ENCODE peak calls at places on chromosomes 16 and 17, in nine cellular contexts. K is IMR-90, D is fibroblast of pulmonary artery, G is heart left ventricle, C is GM23338, A is AG04449, R is fibroblast of mammary gland, U is astrocyte, F is fibroblast of lung. N is an unnamed sample.

GRCh38 chr17:57587201-57587870 is 157.8 kb downstream of the CCDC182 start:
- DNase-seq in K (no peak), D (no peak), G (no peak), C (no peak), A (no peak), R (no peak), U (no peak), F (no peak), N (no peak)

GRCh38 chr17:52170963-52171572 is 12.6 kb upstream of the CA10 start:
- DNase-seq in K (no peak), D (peak), G (no peak), C (peak), A (no peak), R (peak), U (no peak), F (no peak), N (peak)

GRCh38 chr17:8479431-8479947 is 43.8 kb downstream of the NDEL1 start:
- DNase-seq in K (peak), D (peak), G (peak), C (no peak), A (no peak), R (peak), U (peak), F (peak), N (no peak)

GRCh38 chr16:84692451-84692850 is 7.3 kb upstream of the USP10 start:
- DNase-seq in K (no peak), D (peak), G (no peak), C (no peak), A (no peak), R (no peak), U (peak), F (no peak), N (no peak)

GRCh38 chr17:72693147-72693878 is 399.2 kb downstream of the SLC39A11 start:
- DNase-seq in K (no peak), D (no peak), G (no peak), C (no peak), A (no peak), R (peak), U (no peak), F (no peak), N (no peak)

GRCh38 chr17:65674246-65675045 is 113.0 kb upstream of the AXIN2 start:
- DNase-seq in K (no peak), D (peak), G (no peak), C (no peak), A (no peak), R (no peak), U (peak), F (peak), N (no peak)

GRCh38 chr16:5025171-5025632 is 8.5 kb downstream of the NAGPA start:
- DNase-seq in K (no peak), D (peak), G (no peak), C (peak), A (no peak), R (no peak), U (no peak), F (no peak), N (peak)

GRCh38 chr16:87586201-87586782 is 16.0 kb upstream of the JPH3 start:
- DNase-seq in K (peak), D (peak), G (no peak), C (no peak), A (no peak), R (no peak), U (no peak), F (peak), N (no peak)

GRCh38 chr16:30131869-30132475 is 9.0 kb upstream of the MAPK3 start:
- DNase-seq in K (no peak), D (no peak), G (no peak), C (no peak), A (no peak), R (no peak), U (no peak), F (no peak), N (no peak)

GRCh38 chr16:69448470-69449193 is 24.2 kb downstream of the CYB5B start:
- DNase-seq in K (peak), D (peak), G (no peak), C (no peak), A (peak), R (peak), U (peak), F (peak), N (no peak)

GRCh38 chr16:78706637-78707036 is 607.2 kb downstream of the WWOX start:
- DNase-seq in K (no peak), D (no peak), G (no peak), C (peak), A (no peak), R (no peak), U (no peak), F (no peak), N (no peak)

GRCh38 chr16:1713933-1714332 is 7.9 kb downstream of the MAPK8IP3 start:
- DNase-seq in K (no peak), D (no peak), G (no peak), C (peak), A (no peak), R (no peak), U (no peak), F (no peak), N (peak)

GRCh38 chr17:42879596-42879985 is 21.0 kb upstream of the G6PC1 start:
- DNase-seq in K (peak), D (peak), G (no peak), C (no peak), A (no peak), R (peak), U (peak), F (peak), N (no peak)

GRCh38 chr17:81453712-81454111 is 58.5 kb downstream of the BAHCC1 start:
- DNase-seq in K (no peak), D (no peak), G (no peak), C (no peak), A (no peak), R (no peak), U (no peak), F (no peak), N (no peak)

GRCh38 chr17:9566067-9566466 is 9.6 kb downstream of the STX8 start:
- DNase-seq in K (no peak), D (no peak), G (no peak), C (no peak), A (no peak), R (no peak), U (peak), F (peak), N (no peak)

GRCh38 chr17:8117980-8118768 is at the start of gene ALOXE3:
- DNase-seq in K (peak), D (peak), G (no peak), C (peak), A (no peak), R (peak), U (peak), F (peak), N (peak)

GRCh38 chr17:19331134-19331533 is 31.4 kb downstream of the B9D1 start:
- DNase-seq in K (peak), D (peak), G (no peak), C (no peak), A (peak), R (peak), U (peak), F (peak), N (no peak)

GRCh38 chr17:3959295-3959899 is 4.8 kb downstream of the ATP2A3 start:
- DNase-seq in K (peak), D (no peak), G (no peak), C (no peak), A (no peak), R (peak), U (peak), F (peak), N (no peak)

GRCh38 chr17:46950615-46950996 is 27.6 kb downstream of the GOSR2 start:
- DNase-seq in K (no peak), D (no peak), G (no peak), C (no peak), A (no peak), R (no peak), U (no peak), F (no peak), N (no peak)

GRCh38 chr16:90072442-90073105 is 4.6 kb downstream of the PRDM7 start:
- DNase-seq in K (peak), D (peak), G (no peak), C (no peak), A (no peak), R (no peak), U (no peak), F (no peak), N (no peak)

GRCh38 chr17:50817142-50817751 is 18.1 kb upstream of the WFIKKN2 start:
- DNase-seq in K (no peak), D (peak), G (peak), C (peak), A (no peak), R (peak), U (no peak), F (no peak), N (peak)

GRCh38 chr16:28924762-28925385 is at the start of gene RABEP2:
- DNase-seq in K (peak), D (peak), G (peak), C (peak), A (no peak), R (peak), U (peak), F (peak), N (peak)

GRCh38 chr16:3042376-3042775 is 4.0 kb upstream of the MMP25 start:
- DNase-seq in K (no peak), D (no peak), G (no peak), C (no peak), A (no peak), R (no peak), U (no peak), F (no peak), N (no peak)

GRCh38 chr16:3389663-3390338 is 11.0 kb downstream of the ZSCAN32 start:
- DNase-seq in K (no peak), D (no peak), G (no peak), C (no peak), A (no peak), R (no peak), U (no peak), F (no peak), N (no peak)

GRCh38 chr16:22257440-22257839 is 39.8 kb upstream of the POLR3E start:
- DNase-seq in K (no peak), D (no peak), G (no peak), C (peak), A (no peak), R (no peak), U (no peak), F (no peak), N (no peak)

GRCh38 chr17:48483471-48484131 is 47.2 kb downstream of the HOXB1 start:
- DNase-seq in K (peak), D (peak), G (peak), C (peak), A (peak), R (peak), U (peak), F (peak), N (no peak)

GRCh38 chr17:37791434-37791833 is 46.6 kb upstream of the HNF1B start:
- DNase-seq in K (peak), D (peak), G (no peak), C (peak), A (no peak), R (peak), U (no peak), F (peak), N (no peak)

DNA sequence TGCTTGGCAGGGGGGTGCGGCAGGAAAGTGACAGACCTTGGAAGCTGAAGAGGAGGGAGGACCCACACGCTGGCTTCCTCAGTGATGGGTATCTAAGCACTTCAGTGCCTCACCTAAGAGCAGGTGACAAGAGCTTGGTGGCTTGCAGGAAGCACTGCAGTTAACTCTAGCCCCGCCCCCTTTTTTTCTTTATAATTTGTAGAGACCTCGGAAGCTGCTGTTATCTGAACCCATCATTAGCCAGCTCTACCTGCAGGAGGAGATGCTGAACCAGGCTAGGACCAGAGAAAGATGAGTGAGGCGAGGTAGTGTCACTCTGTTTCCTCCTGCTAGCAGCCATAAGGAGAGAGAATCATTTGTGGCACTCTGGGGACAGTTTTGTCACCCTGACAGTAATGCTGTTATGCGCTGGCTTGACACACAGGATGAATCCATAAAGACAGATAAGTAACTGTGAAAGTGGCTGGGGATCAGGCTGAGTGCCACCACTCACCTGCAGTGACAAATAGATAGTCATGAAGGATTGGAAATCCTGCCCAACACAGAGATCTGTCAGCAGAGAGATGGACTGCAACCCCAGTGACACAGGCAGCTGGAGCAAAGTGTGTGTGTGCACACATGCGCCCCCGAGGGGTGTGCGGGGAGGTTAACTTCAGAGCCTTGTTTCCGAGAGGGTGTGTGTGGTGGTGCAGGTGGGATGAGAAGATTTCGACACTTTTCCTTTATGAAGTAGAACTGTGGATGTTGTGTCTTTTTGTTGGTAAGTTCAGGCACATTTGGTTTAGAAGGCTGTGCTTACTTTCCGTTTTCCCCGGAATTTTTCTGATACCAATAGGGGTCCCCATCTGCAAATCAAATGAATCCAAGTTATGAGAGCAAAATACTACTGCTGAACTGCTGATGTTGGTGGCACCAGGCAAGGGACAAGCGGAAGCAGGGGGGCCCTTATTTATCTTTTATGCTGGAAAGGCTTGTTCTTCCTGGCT is 223.9 kb downstream of the IRX3 start:
- DNase-seq in K (no peak), D (no peak), G (no peak), C (peak), A (no peak), R (no peak), U (no peak), F (no peak), N (no peak)
- TF ChIP-seq CTCF in K (no peak), D (peak), G (no peak), C (peak), A (no peak), R (no peak), U (no peak), F (no peak), N (no peak)

DNA sequence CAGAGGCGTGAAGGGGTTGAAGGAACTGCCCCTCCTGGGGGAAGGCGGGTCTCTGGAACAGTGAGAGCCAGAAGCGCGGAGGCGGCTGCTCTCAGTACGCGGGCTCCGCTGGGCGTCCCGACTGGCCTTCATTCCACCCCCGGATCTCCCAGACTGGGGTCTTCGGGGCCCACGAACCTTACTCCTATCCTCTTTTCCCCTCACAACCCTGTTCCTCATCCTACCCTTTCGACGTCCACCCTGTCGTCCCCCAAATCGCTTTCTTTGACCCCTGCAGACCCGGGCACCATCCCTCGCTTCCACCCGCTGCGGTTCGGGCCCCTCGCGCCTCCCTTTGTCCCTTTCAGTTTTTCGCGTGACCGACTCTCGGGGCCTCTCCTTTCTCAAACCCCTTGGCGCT is 2114.6 kb downstream of the TP53TG3F start:
- DNase-seq in K (no peak), D (no peak), G (no peak), C (no peak), A (no peak), R (no peak), U (no peak), F (no peak), N (no peak)
- TF ChIP-seq CTCF in K (no peak), D (no peak), G (no peak), C (no peak), A (no peak), R (no peak), U (no peak), F (no peak), N (no peak)

GRCh38 chr17:80363518-80364090 is 51.4 kb upstream of the ENDOV start:
- DNase-seq in K (no peak), D (no peak), G (peak), C (no peak), A (no peak), R (no peak), U (no peak), F (no peak), N (no peak)

GRCh38 chr17:80362428-80363119 is 52.4 kb upstream of the ENDOV start:
- DNase-seq in K (peak), D (peak), G (peak), C (no peak), A (no peak), R (peak), U (peak), F (peak), N (no peak)

GRCh38 chr17:80365001-80365965 is 49.7 kb upstream of the ENDOV start:
- DNase-seq in K (no peak), D (no peak), G (peak), C (no peak), A (no peak), R (no peak), U (no peak), F (no peak), N (no peak)

GRCh38 chr17:80363120-80363515 is 51.8 kb upstream of the ENDOV start:
- DNase-seq in K (no peak), D (no peak), G (peak), C (no peak), A (no peak), R (peak), U (no peak), F (no peak), N (no peak)

DNA sequence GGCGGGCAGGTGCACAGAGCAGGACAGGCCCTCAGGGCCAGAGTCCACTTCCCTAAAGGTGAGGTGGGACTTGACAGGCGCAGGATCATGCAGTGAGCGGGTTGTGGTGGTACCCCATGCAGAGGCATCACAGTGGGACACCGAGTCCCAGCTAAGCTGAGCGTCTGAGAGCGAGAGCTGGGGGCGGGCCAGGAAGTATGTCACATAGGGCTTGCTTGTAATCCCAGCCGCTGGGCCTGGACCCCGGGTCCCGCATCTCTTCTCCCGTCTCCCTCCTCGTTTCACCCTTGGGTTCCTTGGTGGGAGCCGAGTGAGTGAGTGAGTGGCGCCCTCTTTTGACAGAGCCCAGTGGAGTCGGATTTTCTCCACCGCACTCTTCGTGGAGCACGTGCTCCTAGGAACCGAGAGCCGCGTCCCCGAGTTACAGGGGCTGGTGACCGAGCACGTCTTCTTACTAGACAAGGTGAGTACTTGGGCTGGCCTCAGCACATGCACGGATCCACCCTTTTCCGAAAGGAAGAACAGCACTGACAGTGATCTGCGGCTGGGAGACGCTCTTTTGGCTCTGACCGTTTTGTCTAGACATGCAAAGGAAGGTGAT is 50.8 kb upstream of the ENDOV start:
- DNase-seq in K (no peak), D (no peak), G (peak), C (peak), A (no peak), R (peak), U (no peak), F (no peak), N (peak)
- TF ChIP-seq CTCF in K (peak), D (peak), G (no peak), C (peak), A (peak), R (peak), U (peak), F (peak), N (peak)

DNA sequence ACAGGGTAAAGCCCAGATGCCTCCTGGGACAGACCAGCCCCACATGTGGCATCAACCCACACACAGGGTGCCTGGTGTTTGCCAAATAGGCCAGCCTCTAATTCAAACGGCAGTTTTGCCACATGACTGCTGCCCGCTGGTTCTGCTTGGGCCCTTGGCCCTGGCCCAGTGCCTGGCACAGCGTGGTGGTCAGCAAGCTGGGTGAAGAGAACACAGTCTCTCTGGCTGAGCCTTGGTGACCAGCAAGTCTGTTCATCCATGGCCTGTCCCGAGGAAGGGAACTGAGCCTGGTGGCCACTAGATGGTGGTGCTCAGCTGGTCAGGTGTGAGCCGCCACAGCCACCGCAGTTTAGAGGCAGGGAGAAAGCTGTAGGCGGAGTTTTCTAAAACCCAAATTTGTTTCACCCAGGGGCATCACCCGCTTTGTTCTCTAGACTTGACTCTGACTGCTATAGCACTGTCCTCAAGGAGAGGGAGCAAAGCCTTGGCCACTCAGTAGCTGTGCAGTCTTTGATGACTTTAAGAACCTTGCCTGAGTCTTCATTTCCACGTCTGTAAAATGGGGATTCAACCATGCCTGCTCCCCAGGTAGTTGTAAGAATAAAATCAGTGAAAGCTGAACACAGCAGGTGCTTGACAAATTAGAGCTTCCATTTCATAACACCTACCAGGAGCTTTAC is 4.7 kb upstream of the GFAP start:
- DNase-seq in K (peak), D (peak), G (peak), C (peak), A (no peak), R (peak), U (peak), F (peak), N (peak)
- TF ChIP-seq CTCF in K (peak), D (peak), G (peak), C (peak), A (peak), R (peak), U (peak), F (peak), N (peak)

DNA sequence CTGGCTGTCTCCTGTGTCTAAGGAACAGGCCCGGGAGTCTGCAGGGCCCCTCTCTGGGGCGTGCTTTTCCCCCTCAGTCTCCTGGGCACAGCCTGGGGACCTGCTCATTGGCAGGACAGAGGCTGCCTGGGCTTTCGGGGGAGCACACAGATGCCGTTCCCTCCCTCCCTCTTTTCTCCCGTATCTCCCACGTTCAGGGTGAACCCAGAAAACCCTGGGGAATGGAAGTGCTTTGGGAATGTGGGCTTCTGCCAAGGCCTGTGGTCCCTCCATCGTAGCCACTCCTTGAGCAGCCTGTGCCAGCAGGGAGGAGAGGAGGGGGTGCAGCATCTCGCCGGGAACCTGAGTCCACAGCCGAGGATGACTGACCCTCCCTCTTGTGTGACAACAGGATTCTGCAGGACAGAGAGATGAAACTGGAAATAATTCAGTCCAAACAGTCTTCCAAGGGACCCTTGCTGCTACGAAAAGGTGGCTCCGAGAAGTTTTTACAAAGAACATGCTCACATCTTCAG is 52.0 kb downstream of the RNF213 start:
- DNase-seq in K (no peak), D (no peak), G (no peak), C (no peak), A (no peak), R (no peak), U (no peak), F (no peak), N (no peak)
- TF ChIP-seq CTCF in K (no peak), D (no peak), G (no peak), C (no peak), A (no peak), R (no peak), U (no peak), F (no peak), N (no peak)

GRCh38 chr17:55717432-55717831 is 5.2 kb downstream of the TMEM100 start:
- DNase-seq in K (no peak), D (no peak), G (no peak), C (no peak), A (no peak), R (no peak), U (no peak), F (no peak), N (no peak)
- TF ChIP-seq CTCF in K (no peak), D (no peak), G (no peak), C (no peak), A (no peak), R (no peak), U (no peak), F (no peak), N (no peak)

N was measured in nephron progenitor cell.